ENCODE peak calls at places on chromosomes 11 and 22, in four cellular contexts. One of them, this sample, is unnamed.
A peak's percentile ranks its signal among the peaks of the same experiment; 100 is the strongest.

GRCh38 chr11:36594316-36594989 is at the start of gene IFTAP:
- DNase-seq in glutamatergic neuron: peak; percentile 22
- DNase-seq in activated CD4-positive, CD25-positive, alpha-beta regulatory T cell treated with anti-CD3 and anti-CD28 coated beads, Interleukin-2, amount 50 U/mL, for 16 hours: no peak
- DNase-seq in activated T-cell treated with anti-CD3 and anti-CD28 coated beads for 48 hours: peak; percentile 8
- DNase-seq in this sample: peak; percentile 52

GRCh38 chr11:76669901-76670474 is 559 bp downstream of the LRRC32 start:
- DNase-seq in activated CD4-positive, CD25-positive, alpha-beta regulatory T cell treated with anti-CD3 and anti-CD28 coated beads, Interleukin-2, amount 50 U/mL, for 16 hours: no peak
- DNase-seq in glutamatergic neuron: no peak
- DNase-seq in activated T-cell treated with anti-CD3 and anti-CD28 coated beads for 48 hours: no peak
- DNase-seq in this sample: no peak

GRCh38 chr11:48109046-48109666 is 107.5 kb upstream of the OR4B1 start:
- DNase-seq in activated CD4-positive, CD25-positive, alpha-beta regulatory T cell treated with anti-CD3 and anti-CD28 coated beads, Interleukin-2, amount 50 U/mL, for 16 hours: no peak
- DNase-seq in activated T-cell treated with anti-CD3 and anti-CD28 coated beads for 48 hours: no peak
- DNase-seq in glutamatergic neuron: no peak
- DNase-seq in this sample: no peak

GRCh38 chr11:45974806-45975205 is 52.4 kb downstream of the LARGE2 start:
- DNase-seq in activated T-cell treated with anti-CD3 and anti-CD28 coated beads for 48 hours: no peak
- DNase-seq in activated CD4-positive, CD25-positive, alpha-beta regulatory T cell treated with anti-CD3 and anti-CD28 coated beads, Interleukin-2, amount 50 U/mL, for 16 hours: no peak
- DNase-seq in glutamatergic neuron: no peak
- DNase-seq in this sample: no peak

GRCh38 chr11:28835317-28835716 is 727.1 kb downstream of the METTL15 start:
- DNase-seq in glutamatergic neuron: no peak
- DNase-seq in activated T-cell treated with anti-CD3 and anti-CD28 coated beads for 48 hours: no peak
- DNase-seq in activated CD4-positive, CD25-positive, alpha-beta regulatory T cell treated with anti-CD3 and anti-CD28 coated beads, Interleukin-2, amount 50 U/mL, for 16 hours: no peak
- DNase-seq in this sample: no peak

GRCh38 chr11:73218106-73218829 is at the start of gene P2RY2:
- DNase-seq in activated T-cell treated with anti-CD3 and anti-CD28 coated beads for 48 hours: peak; percentile 47
- DNase-seq in glutamatergic neuron: peak; percentile 78
- DNase-seq in activated CD4-positive, CD25-positive, alpha-beta regulatory T cell treated with anti-CD3 and anti-CD28 coated beads, Interleukin-2, amount 50 U/mL, for 16 hours: no peak
- DNase-seq in this sample: peak; percentile 81

GRCh38 chr11:63534895-63535461 is 1.6 kb upstream of the PLAAT4 start:
- DNase-seq in activated T-cell treated with anti-CD3 and anti-CD28 coated beads for 48 hours: no peak
- DNase-seq in glutamatergic neuron: no peak
- DNase-seq in activated CD4-positive, CD25-positive, alpha-beta regulatory T cell treated with anti-CD3 and anti-CD28 coated beads, Interleukin-2, amount 50 U/mL, for 16 hours: no peak
- DNase-seq in this sample: no peak

GRCh38 chr22:38104084-38104483 is 6.4 kb downstream of the BAIAP2L2 start:
- DNase-seq in activated CD4-positive, CD25-positive, alpha-beta regulatory T cell treated with anti-CD3 and anti-CD28 coated beads, Interleukin-2, amount 50 U/mL, for 16 hours: no peak
- DNase-seq in activated T-cell treated with anti-CD3 and anti-CD28 coated beads for 48 hours: no peak
- DNase-seq in glutamatergic neuron: no peak
- DNase-seq in this sample: peak; percentile 74

GRCh38 chr22:40517631-40518030 is 118.9 kb downstream of the MRTFA start:
- DNase-seq in activated CD4-positive, CD25-positive, alpha-beta regulatory T cell treated with anti-CD3 and anti-CD28 coated beads, Interleukin-2, amount 50 U/mL, for 16 hours: no peak
- DNase-seq in glutamatergic neuron: no peak
- DNase-seq in activated T-cell treated with anti-CD3 and anti-CD28 coated beads for 48 hours: no peak
- DNase-seq in this sample: no peak

GRCh38 chr11:61603667-61604066 is 22.8 kb upstream of the SYT7 start:
- DNase-seq in activated T-cell treated with anti-CD3 and anti-CD28 coated beads for 48 hours: no peak
- DNase-seq in glutamatergic neuron: no peak
- DNase-seq in activated CD4-positive, CD25-positive, alpha-beta regulatory T cell treated with anti-CD3 and anti-CD28 coated beads, Interleukin-2, amount 50 U/mL, for 16 hours: no peak
- DNase-seq in this sample: no peak

GRCh38 chr11:66192181-66192888 is 76.1 kb upstream of the RAB1B start:
- DNase-seq in activated CD4-positive, CD25-positive, alpha-beta regulatory T cell treated with anti-CD3 and anti-CD28 coated beads, Interleukin-2, amount 50 U/mL, for 16 hours: no peak
- DNase-seq in activated T-cell treated with anti-CD3 and anti-CD28 coated beads for 48 hours: no peak
- DNase-seq in glutamatergic neuron: no peak
- DNase-seq in this sample: no peak

GRCh38 chr11:119316017-119316728 is 757 bp downstream of the MCAM start:
- DNase-seq in glutamatergic neuron: no peak
- DNase-seq in activated T-cell treated with anti-CD3 and anti-CD28 coated beads for 48 hours: no peak
- DNase-seq in activated CD4-positive, CD25-positive, alpha-beta regulatory T cell treated with anti-CD3 and anti-CD28 coated beads, Interleukin-2, amount 50 U/mL, for 16 hours: no peak
- DNase-seq in this sample: no peak

GRCh38 chr11:107908211-107908610 is 20.0 kb upstream of the RAB39A start:
- DNase-seq in activated T-cell treated with anti-CD3 and anti-CD28 coated beads for 48 hours: no peak
- DNase-seq in glutamatergic neuron: no peak
- DNase-seq in activated CD4-positive, CD25-positive, alpha-beta regulatory T cell treated with anti-CD3 and anti-CD28 coated beads, Interleukin-2, amount 50 U/mL, for 16 hours: no peak
- DNase-seq in this sample: no peak

GRCh38 chr11:110269996-110270395 is 26.4 kb downstream of the RDX start:
- DNase-seq in glutamatergic neuron: no peak
- DNase-seq in activated CD4-positive, CD25-positive, alpha-beta regulatory T cell treated with anti-CD3 and anti-CD28 coated beads, Interleukin-2, amount 50 U/mL, for 16 hours: no peak
- DNase-seq in activated T-cell treated with anti-CD3 and anti-CD28 coated beads for 48 hours: no peak
- DNase-seq in this sample: no peak

GRCh38 chr22:36234919-36235318 is 4.4 kb downstream of the APOL2 start:
- DNase-seq in glutamatergic neuron: no peak
- DNase-seq in activated CD4-positive, CD25-positive, alpha-beta regulatory T cell treated with anti-CD3 and anti-CD28 coated beads, Interleukin-2, amount 50 U/mL, for 16 hours: no peak
- DNase-seq in activated T-cell treated with anti-CD3 and anti-CD28 coated beads for 48 hours: no peak
- DNase-seq in this sample: no peak

GRCh38 chr11:126478466-126478865 is 123.0 kb downstream of the ST3GAL4 start:
- DNase-seq in activated CD4-positive, CD25-positive, alpha-beta regulatory T cell treated with anti-CD3 and anti-CD28 coated beads, Interleukin-2, amount 50 U/mL, for 16 hours: no peak
- DNase-seq in glutamatergic neuron: no peak
- DNase-seq in activated T-cell treated with anti-CD3 and anti-CD28 coated beads for 48 hours: no peak
- DNase-seq in this sample: no peak

GRCh38 chr11:129141748-129142475 is 50.2 kb downstream of the ARHGAP32 start:
- DNase-seq in glutamatergic neuron: no peak
- DNase-seq in activated CD4-positive, CD25-positive, alpha-beta regulatory T cell treated with anti-CD3 and anti-CD28 coated beads, Interleukin-2, amount 50 U/mL, for 16 hours: no peak
- DNase-seq in activated T-cell treated with anti-CD3 and anti-CD28 coated beads for 48 hours: no peak
- DNase-seq in this sample: no peak

GRCh38 chr22:39689421-39689820 is 118.9 kb downstream of the CACNA1I start:
- DNase-seq in activated T-cell treated with anti-CD3 and anti-CD28 coated beads for 48 hours: no peak
- DNase-seq in activated CD4-positive, CD25-positive, alpha-beta regulatory T cell treated with anti-CD3 and anti-CD28 coated beads, Interleukin-2, amount 50 U/mL, for 16 hours: no peak
- DNase-seq in glutamatergic neuron: no peak
- DNase-seq in this sample: no peak